ENCODE peak calls at places on chromosomes 6 and 20, in ten cellular contexts. C is AG04449, R is cardiac muscle cell, L is right atrium auricular region, E is aorta, O is dorsolateral prefrontal cortex, F is colonic mucosa, T is adrenal gland, I is pancreas, B is adipocyte. N is an unnamed sample.

GRCh38 chr6:75463896-75464295 is 29.7 kb downstream of the FILIP1 start:
- DNase-seq in C (no peak), R (no peak), L (no peak), E (no peak), O (no peak), F (no peak), T (no peak), I (no peak), B (no peak), N (no peak)

GRCh38 chr20:32559753-32560380 is 25.3 kb downstream of the NOL4L start:
- DNase-seq in C (no peak), R (no peak), L (no peak), E (no peak), O (no peak), F (no peak), T (no peak), I (no peak), B (no peak), N (no peak)

GRCh38 chr6:2782825-2783187 is 17.6 kb downstream of the WRNIP1 start:
- DNase-seq in C (no peak), R (no peak), L (no peak), E (no peak), O (no peak), F (no peak), T (no peak), I (no peak), B (no peak), N (no peak)

GRCh38 chr6:9502991-9503761 is 911.7 kb downstream of the TFAP2A start:
- DNase-seq in C (peak), R (peak), L (no peak), E (no peak), O (no peak), F (no peak), T (no peak), I (no peak), B (peak), N (no peak)

GRCh38 chr20:33675127-33675954 is 1.1 kb upstream of the NECAB3 start:
- DNase-seq in C (no peak), R (peak), L (peak), E (no peak), O (no peak), F (no peak), T (peak), I (no peak), B (no peak), N (no peak)

GRCh38 chr20:12575352-12576095 is 433.2 kb upstream of the SPTLC3 start:
- DNase-seq in C (no peak), R (peak), L (peak), E (no peak), O (no peak), F (peak), T (peak), I (peak), B (no peak), N (no peak)

GRCh38 chr20:63064745-63065711 is 58.3 kb upstream of the BHLHE23 start:
- DNase-seq in C (no peak), R (no peak), L (no peak), E (peak), O (no peak), F (no peak), T (no peak), I (no peak), B (no peak), N (no peak)

GRCh38 chr20:52129611-52130010 is 62.0 kb downstream of the ZFP64 start:
- DNase-seq in C (no peak), R (no peak), L (no peak), E (no peak), O (no peak), F (no peak), T (no peak), I (no peak), B (peak), N (no peak)

GRCh38 chr6:127148511-127148910 is 30.0 kb downstream of the RSPO3 start:
- DNase-seq in C (no peak), R (peak), L (no peak), E (no peak), O (no peak), F (no peak), T (no peak), I (no peak), B (peak), N (no peak)

GRCh38 chr20:1646975-1647431 is 10.6 kb downstream of the SIRPG start:
- DNase-seq in C (no peak), R (no peak), L (peak), E (no peak), O (no peak), F (no peak), T (no peak), I (no peak), B (no peak), N (no peak)

GRCh38 chr6:156911581-156911980 is 134.4 kb downstream of the ARID1B start:
- DNase-seq in C (no peak), R (no peak), L (no peak), E (no peak), O (no peak), F (no peak), T (no peak), I (no peak), B (no peak), N (no peak)

GRCh38 chr6:15421945-15422733 is 176.3 kb downstream of the JARID2 start:
- DNase-seq in C (no peak), R (no peak), L (no peak), E (no peak), O (no peak), F (no peak), T (no peak), I (no peak), B (no peak), N (peak)

GRCh38 chr20:47929368-47930115 is 144.3 kb upstream of the SULF2 start:
- DNase-seq in C (peak), R (peak), L (no peak), E (no peak), O (no peak), F (no peak), T (no peak), I (no peak), B (peak), N (no peak)

GRCh38 chr20:56440346-56441007 is 27.9 kb upstream of the RTF2 start:
- DNase-seq in C (no peak), R (no peak), L (no peak), E (no peak), O (no peak), F (no peak), T (no peak), I (no peak), B (no peak), N (peak)

GRCh38 chr6:89495961-89496535 is 63.1 kb downstream of the ANKRD6 start:
- DNase-seq in C (no peak), R (no peak), L (no peak), E (no peak), O (no peak), F (no peak), T (no peak), I (no peak), B (no peak), N (no peak)

GRCh38 chr20:61979090-61979489 is 86.6 kb downstream of the TAF4 start:
- DNase-seq in C (no peak), R (no peak), L (no peak), E (peak), O (no peak), F (no peak), T (no peak), I (no peak), B (no peak), N (no peak)

GRCh38 chr6:43799671-43800623 is 29.9 kb downstream of the VEGFA start:
- DNase-seq in C (no peak), R (no peak), L (no peak), E (no peak), O (no peak), F (peak), T (peak), I (peak), B (no peak), N (no peak)

GRCh38 chr6:74070091-74070490 is 374.1 kb downstream of the CD109 start:
- DNase-seq in C (no peak), R (peak), L (no peak), E (no peak), O (no peak), F (no peak), T (no peak), I (no peak), B (no peak), N (no peak)

GRCh38 chr20:21393142-21393541 is 4.2 kb downstream of the NKX2-4 start:
- DNase-seq in C (no peak), R (no peak), L (no peak), E (no peak), O (no peak), F (no peak), T (no peak), I (no peak), B (no peak), N (no peak)

GRCh38 chr6:36666726-36667591 is 11.6 kb upstream of the CDKN1A start:
- DNase-seq in C (peak), R (peak), L (peak), E (peak), O (no peak), F (peak), T (peak), I (peak), B (peak), N (peak)

GRCh38 chr20:2656471-2657117 is 4.2 kb downstream of the NOP56 start:
- DNase-seq in C (no peak), R (no peak), L (no peak), E (no peak), O (no peak), F (no peak), T (no peak), I (no peak), B (no peak), N (no peak)

GRCh38 chr6:146357578-146358340 is 185.9 kb upstream of the RAB32 start:
- DNase-seq in C (peak), R (peak), L (no peak), E (no peak), O (no peak), F (no peak), T (no peak), I (no peak), B (peak), N (no peak)

GRCh38 chr6:143270026-143270425 is 180.5 kb downstream of the ADAT2 start:
- DNase-seq in C (no peak), R (peak), L (no peak), E (no peak), O (no peak), F (no peak), T (no peak), I (no peak), B (peak), N (no peak)

GRCh38 chr6:111210074-111210729 is 122.9 kb downstream of the SLC16A10 start:
- DNase-seq in C (no peak), R (peak), L (no peak), E (no peak), O (peak), F (no peak), T (no peak), I (no peak), B (peak), N (no peak)

GRCh38 chr6:168238159-168238887 is 81.3 kb downstream of the DACT2 start:
- DNase-seq in C (no peak), R (peak), L (no peak), E (no peak), O (no peak), F (no peak), T (no peak), I (no peak), B (no peak), N (no peak)

GRCh38 chr6:100202417-100203194 is 208.6 kb upstream of the MCHR2 start:
- DNase-seq in C (peak), R (peak), L (no peak), E (no peak), O (no peak), F (no peak), T (no peak), I (no peak), B (peak), N (no peak)

GRCh38 chr6:158050955-158051354 is 69.3 kb downstream of the SYNJ2 start:
- DNase-seq in C (no peak), R (no peak), L (no peak), E (no peak), O (no peak), F (no peak), T (no peak), I (no peak), B (peak), N (no peak)

GRCh38 chr6:21005816-21006553 is 471.7 kb downstream of the CDKAL1 start:
- DNase-seq in C (peak), R (peak), L (no peak), E (no peak), O (no peak), F (no peak), T (no peak), I (no peak), B (peak), N (no peak)

DNA sequence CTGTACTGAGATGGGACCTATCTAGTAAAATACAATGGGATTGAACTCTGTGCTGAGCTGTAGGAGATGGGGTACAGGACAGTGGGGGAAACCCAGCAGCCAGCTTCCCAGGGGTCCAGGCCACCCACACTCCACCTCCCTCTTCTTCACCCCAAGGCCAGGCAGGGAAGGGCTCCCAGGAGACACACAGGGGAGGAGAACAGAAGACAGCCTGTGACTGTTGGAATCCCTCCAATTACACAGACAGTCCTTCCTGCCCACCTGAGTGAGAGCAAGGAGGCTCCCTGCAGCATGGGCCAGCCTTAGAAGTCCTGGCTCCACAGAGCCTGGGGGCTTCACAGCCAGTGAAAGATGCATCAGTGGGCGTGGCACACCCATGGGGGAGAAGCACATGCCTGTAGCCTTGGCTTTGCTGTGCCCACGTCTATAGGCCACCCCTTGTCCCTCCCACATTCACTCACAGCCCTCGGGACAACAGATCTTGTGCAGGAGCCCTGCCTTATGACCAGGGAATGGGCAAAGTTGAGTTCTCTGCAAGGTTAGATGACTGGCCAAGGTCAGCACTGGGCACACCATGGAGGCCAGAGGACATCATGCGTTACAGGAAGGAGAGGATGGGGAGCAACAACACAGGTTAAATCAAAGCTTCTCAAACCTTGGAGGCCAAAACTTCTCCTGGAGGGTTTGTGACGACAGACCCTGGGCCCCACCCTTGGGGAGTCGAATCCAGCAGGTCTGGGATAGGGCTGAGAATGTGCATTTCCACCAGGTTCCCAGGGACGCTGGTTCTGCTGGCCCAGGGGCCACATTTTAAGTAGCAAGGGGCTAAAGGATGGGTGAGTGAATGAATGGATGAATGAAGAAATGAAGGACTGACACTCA is 12.3 kb upstream of the CST7 start:
- DNase-seq in C (no peak), R (no peak), L (no peak), E (no peak), O (no peak), F (peak), T (no peak), I (no peak), B (no peak), N (no peak)
- H3K4me3 ChIP-seq in C (no peak), R (no peak), L (no peak), E (no peak), O (no peak), F (no peak), T (no peak), I (no peak), B (no peak), N (no peak)

GRCh38 chr6:7264041-7264440 is 49.0 kb downstream of the SSR1 start:
- DNase-seq in C (no peak), R (no peak), L (no peak), E (peak), O (no peak), F (no peak), T (no peak), I (no peak), B (no peak), N (no peak)
- H3K4me3 ChIP-seq in C (no peak), R (no peak), L (no peak), E (no peak), O (no peak), F (no peak), T (no peak), I (no peak), B (no peak), N (no peak)

GRCh38 chr6:16736856-16737255 is 24.4 kb downstream of the ATXN1 start:
- DNase-seq in C (no peak), R (no peak), L (no peak), E (no peak), O (no peak), F (no peak), T (no peak), I (no peak), B (no peak), N (no peak)
- H3K4me3 ChIP-seq in C (no peak), R (no peak), L (no peak), E (no peak), O (no peak), F (no peak), T (no peak), I (no peak), B (peak), N (no peak)

GRCh38 chr6:29958916-29959315 is 16.6 kb downstream of the HLA-A start:
- DNase-seq in C (no peak), R (no peak), L (no peak), E (no peak), O (no peak), F (no peak), T (no peak), I (no peak), B (no peak), N (no peak)
- H3K4me3 ChIP-seq in C (no peak), R (no peak), L (no peak), E (no peak), O (no peak), F (no peak), T (no peak), I (no peak), B (no peak), N (no peak)

GRCh38 chr20:19993937-19994667 is 23.1 kb upstream of the NAA20 start:
- DNase-seq in C (no peak), R (peak), L (no peak), E (no peak), O (no peak), F (no peak), T (no peak), I (no peak), B (peak), N (no peak)

GRCh38 chr20:19995220-19995863 is 21.8 kb upstream of the NAA20 start:
- DNase-seq in C (no peak), R (peak), L (no peak), E (no peak), O (no peak), F (no peak), T (peak), I (no peak), B (peak), N (peak)

GRCh38 chr20:19991826-19992225 is 25.3 kb upstream of the NAA20 start:
- DNase-seq in C (no peak), R (no peak), L (no peak), E (no peak), O (no peak), F (no peak), T (no peak), I (no peak), B (no peak), N (no peak)

GRCh38 chr20:19990911-19991707 is 26.1 kb upstream of the NAA20 start:
- DNase-seq in C (no peak), R (no peak), L (no peak), E (no peak), O (no peak), F (no peak), T (no peak), I (no peak), B (no peak), N (no peak)

GRCh38 chr20:19992996-19993908 is 23.9 kb upstream of the NAA20 start:
- DNase-seq in C (peak), R (peak), L (no peak), E (no peak), O (no peak), F (no peak), T (peak), I (peak), B (peak), N (no peak)
- H3K4me3 ChIP-seq in C (peak), R (no peak), L (no peak), E (no peak), O (no peak), F (no peak), T (no peak), I (no peak), B (peak), N (no peak)

GRCh38 chr20:43388267-43389081 is 69.2 kb upstream of the SRSF6 start:
- DNase-seq in C (no peak), R (peak), L (peak), E (peak), O (peak), F (no peak), T (peak), I (peak), B (peak), N (peak)

GRCh38 chr20:43389839-43390626 is 67.7 kb upstream of the SRSF6 start:
- DNase-seq in C (no peak), R (no peak), L (no peak), E (no peak), O (no peak), F (no peak), T (no peak), I (no peak), B (no peak), N (no peak)

GRCh38 chr20:43386878-43387277 is 70.8 kb upstream of the SRSF6 start:
- DNase-seq in C (no peak), R (no peak), L (no peak), E (no peak), O (no peak), F (no peak), T (no peak), I (no peak), B (no peak), N (no peak)

GRCh38 chr20:43387737-43388136 is 70.0 kb upstream of the SRSF6 start:
- DNase-seq in C (no peak), R (no peak), L (no peak), E (no peak), O (no peak), F (no peak), T (no peak), I (no peak), B (no peak), N (no peak)

GRCh38 chr20:43389231-43389630 is 68.5 kb upstream of the SRSF6 start:
- DNase-seq in C (no peak), R (peak), L (no peak), E (no peak), O (no peak), F (no peak), T (no peak), I (no peak), B (no peak), N (no peak)
- H3K4me3 ChIP-seq in C (no peak), R (no peak), L (no peak), E (no peak), O (no peak), F (no peak), T (no peak), I (no peak), B (peak), N (no peak)

GRCh38 chr20:36835025-36835424 is 40.9 kb upstream of the TLDC2 start:
- DNase-seq in C (no peak), R (no peak), L (no peak), E (no peak), O (no peak), F (no peak), T (peak), I (no peak), B (no peak), N (no peak)
- H3K4me3 ChIP-seq in C (no peak), R (no peak), L (no peak), E (no peak), O (no peak), F (no peak), T (no peak), I (no peak), B (no peak), N (no peak)

GRCh38 chr6:128841518-128841917 is 41.4 kb upstream of the LAMA2 start:
- DNase-seq in C (no peak), R (no peak), L (no peak), E (no peak), O (no peak), F (no peak), T (no peak), I (no peak), B (no peak), N (no peak)

DNA sequence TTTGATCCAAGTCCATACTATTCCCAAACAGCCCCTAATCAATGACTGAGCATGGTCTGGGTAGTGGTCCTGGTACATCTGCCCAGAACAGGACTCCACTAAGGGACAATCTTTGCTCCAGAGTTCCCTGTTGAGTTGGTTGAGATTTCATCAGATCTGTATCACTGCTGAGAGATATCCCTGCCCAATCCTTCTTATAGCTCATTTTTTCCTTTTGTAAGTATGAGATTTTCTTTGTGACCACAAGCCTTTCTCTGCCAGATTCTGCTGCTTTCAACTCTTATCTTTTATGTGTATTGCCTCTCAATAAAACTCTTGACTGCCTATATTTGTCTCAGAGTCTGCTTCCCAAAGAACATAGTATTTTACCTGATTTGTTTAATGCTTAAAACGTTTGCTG is 46.2 kb upstream of the LAMA2 start:
- DNase-seq in C (no peak), R (no peak), L (no peak), E (no peak), O (no peak), F (no peak), T (no peak), I (no peak), B (no peak), N (no peak)
- H3K4me3 ChIP-seq in C (no peak), R (no peak), L (no peak), E (no peak), O (no peak), F (no peak), T (no peak), I (no peak), B (no peak), N (no peak)

GRCh38 chr20:40685349-40685748 is 3.7 kb downstream of the MAFB start:
- DNase-seq in C (no peak), R (no peak), L (no peak), E (no peak), O (no peak), F (no peak), T (no peak), I (no peak), B (no peak), N (no peak)
- H3K4me3 ChIP-seq in C (no peak), R (no peak), L (peak), E (no peak), O (no peak), F (no peak), T (no peak), I (no peak), B (peak), N (no peak)